ENCODE peak calls at places on chromosomes 13 and 19, in seven cellular contexts. Q is suprapubic skin, C is ovary, N is tibial nerve, L is sigmoid colon, H is A549, R is stomach. B is an unnamed sample.

GRCh38 chr13:107104631-107105030 is 536.7 kb upstream of the ARGLU1 start:
- DNase-seq in C (no peak), L (no peak), Q (no peak), H (no peak), N (no peak), R (no peak), B (no peak)

GRCh38 chr13:27300941-27301586 is 30.4 kb downstream of the RASL11A start:
- DNase-seq in R (no peak), C (no peak), L (no peak), N (no peak), H (no peak), Q (no peak), B (no peak)

GRCh38 chr19:43664008-43664407 is 6.0 kb downstream of the PLAUR start:
- DNase-seq in H (no peak), Q (no peak), R (no peak), N (no peak), L (no peak), C (no peak), B (no peak)

GRCh38 chr13:61880576-61881283 is 465.1 kb upstream of the PCDH20 start:
- DNase-seq in H (peak), Q (no peak), L (no peak), N (no peak), R (peak), C (no peak), B (no peak)

GRCh38 chr19:17687857-17688784 is at the start of gene UNC13A:
- DNase-seq in C (peak), H (peak), R (peak), L (no peak), Q (no peak), N (no peak), B (peak)

GRCh38 chr13:25881946-25882574 is 169.8 kb downstream of the SHISA2 start:
- DNase-seq in R (no peak), L (no peak), Q (no peak), H (no peak), C (no peak), N (no peak), B (no peak)

GRCh38 chr13:40439928-40440327 is 226.5 kb downstream of the FOXO1 start:
- DNase-seq in Q (no peak), H (no peak), L (no peak), N (no peak), R (no peak), C (peak), B (no peak)

GRCh38 chr13:53041968-53042485 is 13.4 kb downstream of the OLFM4 start:
- DNase-seq in N (no peak), H (no peak), R (no peak), L (no peak), Q (no peak), C (no peak), B (no peak)

GRCh38 chr19:55301459-55302331 is 17.9 kb downstream of the BRSK1 start:
- DNase-seq in Q (peak), H (peak), N (peak), C (peak), R (peak), L (peak), B (peak)

GRCh38 chr13:94479559-94480095 is at the start of gene DCT:
- DNase-seq in C (no peak), N (no peak), Q (no peak), R (no peak), L (no peak), H (no peak), B (no peak)

GRCh38 chr13:99908129-99908805 is 63.3 kb downstream of the ZIC5 start:
- DNase-seq in N (no peak), Q (no peak), H (peak), R (peak), L (no peak), C (no peak), B (no peak)

GRCh38 chr13:37090912-37091311 is 14.6 kb downstream of the CSNK1A1L start:
- DNase-seq in R (no peak), L (no peak), N (no peak), Q (no peak), C (no peak), H (no peak), B (no peak)

GRCh38 chr19:33426621-33427475 is 53.3 kb downstream of the CEBPG start:
- DNase-seq in N (no peak), L (no peak), Q (no peak), H (no peak), C (peak), R (no peak), B (no peak)

GRCh38 chr19:575527-576506 is 3.4 kb downstream of the BSG start:
- DNase-seq in Q (peak), H (no peak), N (no peak), R (peak), C (peak), L (peak), B (no peak)

GRCh38 chr13:46896346-46897138 is at the start of gene HTR2A:
- DNase-seq in R (peak), L (peak), H (no peak), N (no peak), C (peak), Q (no peak), B (no peak)

GRCh38 chr19:47633996-47634395 is 25.1 kb downstream of the BICRA start:
- DNase-seq in N (no peak), R (no peak), C (no peak), H (no peak), Q (no peak), L (peak), B (no peak)

GRCh38 chr13:41457589-41458186 is 338 bp downstream of the RGCC start:
- DNase-seq in H (no peak), C (no peak), R (no peak), L (no peak), Q (peak), N (no peak), B (no peak)

GRCh38 chr19:43311706-43312105 is 41.8 kb upstream of the CD177 start:
- DNase-seq in Q (no peak), C (no peak), L (no peak), N (no peak), H (no peak), R (no peak), B (no peak)

GRCh38 chr13:92510416-92510815 is 716.2 kb upstream of the GPC6 start:
- DNase-seq in N (no peak), R (no peak), C (no peak), H (no peak), Q (no peak), L (no peak), B (no peak)

GRCh38 chr13:50319603-50320296 is 304.5 kb downstream of the KCNRG start:
- DNase-seq in N (no peak), Q (no peak), C (no peak), H (peak), R (no peak), L (no peak), B (no peak)

GRCh38 chr13:41456768-41457588 is at the start of gene RGCC:
- DNase-seq in C (no peak), R (peak), L (peak), N (peak), H (peak), Q (peak), B (peak)

GRCh38 chr19:1064661-1065605 is 2.0 kb upstream of the ARHGAP45 start:
- DNase-seq in H (peak), C (no peak), L (no peak), N (no peak), Q (peak), R (peak), B (peak)

GRCh38 chr13:97302611-97303010 is 80.5 kb downstream of the MBNL2 start:
- DNase-seq in N (no peak), H (no peak), Q (no peak), C (no peak), L (no peak), R (no peak), B (no peak)

GRCh38 chr13:111908391-111908790 is 158.6 kb upstream of the SOX1 start:
- DNase-seq in R (no peak), N (no peak), Q (no peak), C (no peak), L (peak), H (no peak), B (no peak)

GRCh38 chr13:35597451-35597850 is 121.0 kb upstream of the MAB21L1 start:
- DNase-seq in L (no peak), C (no peak), N (no peak), H (no peak), Q (no peak), R (no peak), B (no peak)

DNA sequence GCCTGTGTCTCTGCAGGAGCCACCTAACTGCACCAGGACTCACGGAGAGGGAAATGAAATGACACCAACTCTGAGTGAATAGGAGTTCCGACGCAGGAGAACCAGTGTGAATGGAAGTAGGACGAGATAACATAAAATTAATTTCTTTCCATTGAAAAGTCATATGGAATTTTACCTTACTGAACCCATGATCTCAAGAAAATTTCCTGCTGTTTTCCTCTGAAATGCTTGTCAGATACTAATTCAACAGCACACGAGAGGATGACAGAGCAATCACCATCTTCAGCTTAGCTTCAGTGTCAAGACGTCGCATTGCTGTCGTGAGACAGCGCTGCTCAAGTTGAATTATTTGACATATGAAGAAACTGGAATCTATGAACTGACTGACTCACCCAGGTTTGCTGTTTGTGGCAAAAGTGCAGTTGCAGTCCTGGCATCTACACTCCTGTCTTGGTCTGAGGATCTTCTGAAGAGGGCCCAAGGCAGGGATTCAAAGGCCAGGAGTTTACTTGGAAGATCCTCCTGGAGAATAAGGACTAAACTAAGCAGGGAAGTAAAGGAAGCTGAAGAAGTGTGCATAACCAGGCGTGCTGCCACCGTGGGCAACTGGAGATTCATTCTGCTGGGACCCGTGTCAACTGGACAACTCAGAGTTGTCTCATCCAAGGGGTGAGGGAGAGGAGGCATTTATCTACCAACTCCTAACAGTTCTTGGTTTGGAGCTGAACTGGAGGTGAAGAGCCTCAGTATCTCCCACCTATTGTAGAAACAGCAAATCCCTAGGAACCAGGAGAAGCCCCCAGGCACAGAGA is 214.4 kb upstream of the IRS2 start:
- DNase-seq in L (no peak), H (no peak), R (no peak), N (no peak), C (no peak), Q (no peak), B (no peak)
- TF ChIP-seq EP300 in L (no peak), H (no peak), R (no peak), N (no peak), C (no peak), Q (no peak), B (no peak)

DNA sequence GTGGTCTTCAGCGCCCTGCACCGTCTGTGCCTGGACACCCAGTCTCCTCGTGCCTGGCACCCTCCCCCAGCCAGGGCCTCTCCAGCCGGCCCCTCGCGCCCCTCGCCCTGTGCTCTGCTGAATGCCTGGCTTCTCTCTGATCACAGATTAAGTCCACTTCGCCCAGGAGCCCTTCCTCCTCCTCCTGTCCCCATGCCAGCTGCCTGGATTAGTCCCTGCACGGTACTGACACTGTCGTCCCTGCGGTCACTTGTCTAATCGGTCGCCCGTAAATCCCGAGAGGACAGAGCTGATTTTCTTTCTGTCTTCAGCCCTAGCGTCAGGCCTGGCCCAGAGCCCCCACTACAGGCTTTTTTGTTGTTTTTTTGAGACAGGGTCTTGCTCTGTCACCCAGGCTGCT is 6.6 kb downstream of the THOP1 start:
- DNase-seq in H (no peak), R (no peak), N (no peak), L (no peak), C (no peak), Q (no peak), B (no peak)
- TF ChIP-seq CTCF in H (no peak), R (no peak), N (no peak), L (no peak), C (no peak), Q (no peak), B (no peak)

GRCh38 chr13:51848674-51849073 is 3.7 kb upstream of the TMEM272 start:
- DNase-seq in R (no peak), N (no peak), C (no peak), H (no peak), L (no peak), Q (no peak), B (no peak)
- H3K4me3 ChIP-seq in R (no peak), N (no peak), C (no peak), H (no peak), L (no peak), Q (no peak), B (no peak)

GRCh38 chr13:113747291-113747833 is 11.7 kb upstream of the TMEM255B start:
- DNase-seq in C (no peak), L (no peak), H (no peak), N (no peak), R (no peak), Q (no peak), B (no peak)

GRCh38 chr13:113749507-113749906 is 9.5 kb upstream of the TMEM255B start:
- DNase-seq in C (no peak), R (no peak), Q (no peak), L (no peak), N (no peak), H (no peak), B (no peak)

GRCh38 chr13:113746671-113747070 is 12.4 kb upstream of the TMEM255B start:
- DNase-seq in C (no peak), R (no peak), Q (no peak), N (no peak), H (no peak), L (no peak), B (no peak)

GRCh38 chr13:113748862-113749451 is 10.1 kb upstream of the TMEM255B start:
- DNase-seq in C (no peak), Q (peak), R (no peak), H (no peak), N (no peak), L (no peak), B (no peak)

DNA sequence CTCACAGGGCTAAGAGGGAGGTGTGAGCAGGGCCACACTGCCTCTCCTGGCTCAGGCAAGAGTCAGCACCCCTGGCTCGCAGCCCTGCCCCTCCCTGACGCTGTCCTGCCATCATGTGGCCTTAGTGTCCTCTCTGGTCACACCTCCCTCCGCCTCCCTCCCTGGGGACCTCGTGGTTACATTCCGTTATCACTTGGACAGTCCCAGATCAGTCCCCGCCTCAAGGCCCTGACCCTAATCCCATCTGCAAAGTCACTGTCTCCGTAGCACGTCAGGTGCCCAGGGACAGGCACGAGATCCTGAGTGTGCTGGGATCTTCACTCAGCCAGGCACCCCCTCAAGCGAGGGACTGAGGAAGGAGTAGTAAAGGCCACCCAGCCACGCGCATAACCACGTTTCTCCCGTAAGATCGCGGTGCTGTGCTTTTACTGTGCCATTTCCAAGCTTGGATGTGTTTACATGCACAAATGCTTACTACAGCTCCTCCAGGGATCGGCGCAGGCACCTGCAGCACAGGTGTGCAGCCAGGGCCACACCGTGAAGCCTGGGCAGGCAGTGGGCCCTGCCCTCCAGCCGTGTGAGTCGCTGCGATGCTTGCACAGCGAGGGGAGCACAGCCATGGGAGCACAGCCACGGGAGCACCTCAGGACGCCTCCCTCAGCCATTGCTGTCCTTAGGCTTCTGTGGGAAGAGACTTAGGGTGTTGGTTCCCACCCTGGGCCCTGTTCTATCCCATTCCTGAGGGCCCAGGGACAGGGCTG is 10.7 kb upstream of the TMEM255B start:
- DNase-seq in L (no peak), Q (no peak), R (no peak), N (no peak), C (no peak), H (no peak), B (no peak)
- TF ChIP-seq EP300 in L (no peak), Q (no peak), R (no peak), N (no peak), C (no peak), H (no peak), B (no peak)

GRCh38 chr19:13856530-13856929 is 20.4 kb upstream of the NANOS3 start:
- DNase-seq in H (no peak), R (no peak), Q (no peak), L (no peak), N (no peak), C (no peak), B (no peak)

GRCh38 chr19:13860679-13861391 is 16.1 kb upstream of the NANOS3 start:
- DNase-seq in L (no peak), R (no peak), C (no peak), H (no peak), Q (no peak), N (no peak), B (no peak)

GRCh38 chr19:13861714-13862531 is 15.0 kb upstream of the NANOS3 start:
- DNase-seq in L (peak), R (peak), H (peak), N (peak), C (peak), Q (peak), B (peak)

GRCh38 chr19:13861392-13861713 is 15.6 kb upstream of the NANOS3 start:
- DNase-seq in N (no peak), R (no peak), H (no peak), L (no peak), Q (no peak), C (no peak), B (no peak)

GRCh38 chr19:13859361-13859880 is 17.5 kb upstream of the NANOS3 start:
- DNase-seq in R (no peak), L (no peak), C (no peak), H (peak), N (no peak), Q (no peak), B (no peak)
- TF ChIP-seq CTCF in R (no peak), L (no peak), C (no peak), H (no peak), N (no peak), Q (no peak), B (no peak)

GRCh38 chr19:46492841-46493235 is 2.8 kb downstream of the PNMA8B start:
- DNase-seq in R (no peak), H (no peak), C (no peak), L (no peak), Q (no peak), N (no peak), B (no peak)
- H3K4me3 ChIP-seq in R (peak), H (no peak), C (peak), L (peak), Q (peak), N (peak), B (peak)

DNA sequence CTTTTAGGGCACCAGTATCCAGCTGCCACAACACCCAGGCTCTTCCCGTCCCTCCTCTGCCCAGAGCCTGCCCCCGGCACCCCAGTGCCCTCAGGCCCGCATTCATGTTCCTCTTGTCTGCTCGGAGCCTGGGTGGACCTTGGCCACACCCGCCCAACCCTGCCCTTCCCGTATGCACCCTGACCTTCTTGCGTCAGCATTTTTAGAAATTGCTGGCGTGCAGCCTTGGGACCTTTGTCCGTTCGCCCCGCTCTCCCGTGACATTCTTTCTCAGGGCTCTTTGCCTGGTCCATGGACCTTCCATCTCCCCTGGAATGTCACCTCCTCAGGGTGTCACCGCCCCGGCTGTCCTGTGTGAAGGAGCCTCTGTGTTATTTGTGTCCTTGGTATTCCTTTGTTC is 7.6 kb downstream of the NUCB1 start:
- DNase-seq in Q (no peak), L (no peak), N (no peak), H (no peak), C (no peak), R (no peak), B (peak)
- TF ChIP-seq EP300 in Q (no peak), L (no peak), N (no peak), H (no peak), C (no peak), R (no peak), B (no peak)

GRCh38 chr13:73286177-73286576 is 227.4 kb downstream of the KLF5 start:
- DNase-seq in L (no peak), H (no peak), Q (no peak), C (no peak), R (no peak), N (no peak), B (no peak)
- TF ChIP-seq CTCF in L (no peak), H (no peak), Q (no peak), C (no peak), R (no peak), N (no peak), B (no peak)

GRCh38 chr13:91349992-91350911 is 2.8 kb downstream of the MIR17HG start:
- DNase-seq in H (no peak), C (no peak), L (no peak), R (no peak), Q (no peak), N (no peak), B (no peak)

GRCh38 chr13:91353494-91353893 is 6.0 kb downstream of the MIR17HG start:
- DNase-seq in C (no peak), H (no peak), N (no peak), L (no peak), Q (no peak), R (no peak), B (no peak)

GRCh38 chr13:91351123-91351522 is 3.6 kb downstream of the MIR17HG start:
- DNase-seq in L (no peak), N (no peak), Q (no peak), R (no peak), C (no peak), H (no peak), B (no peak)

GRCh38 chr13:91348906-91349435 is 1.5 kb downstream of the MIR17HG start:
- DNase-seq in H (peak), Q (peak), N (peak), C (peak), R (peak), L (peak), B (peak)

DNA sequence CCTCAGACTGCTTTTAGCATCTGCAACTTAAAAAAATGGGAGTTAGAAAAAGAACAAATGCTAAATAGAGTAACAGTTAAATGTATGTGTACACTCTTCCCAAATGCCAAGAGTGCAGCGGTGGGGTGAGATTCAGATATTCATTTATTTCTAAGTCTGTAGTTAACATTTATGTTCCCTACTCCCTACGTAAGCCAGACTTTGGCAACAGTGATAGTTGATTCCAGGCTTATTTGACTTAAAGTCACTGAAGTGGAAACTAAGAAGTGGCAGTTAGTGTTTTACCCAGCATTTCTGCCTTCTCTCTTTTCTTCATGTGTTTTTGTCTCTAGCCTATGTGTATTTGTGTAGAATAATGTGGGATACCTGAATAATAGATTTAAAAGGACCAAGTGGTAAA is 4.5 kb downstream of the MIR17HG start:
- DNase-seq in C (no peak), R (no peak), L (no peak), Q (no peak), H (no peak), N (no peak), B (no peak)
- H3K4me3 ChIP-seq in C (no peak), R (no peak), L (no peak), Q (no peak), H (no peak), N (no peak), B (no peak)